ENCODE peak calls at places on chromosome 13, in eight cellular contexts. N is keratinocyte, H is H9, B is kidney, I is body of pancreas, A is tibial artery, O is fibroblast of lung, C is heart left ventricle. G is an unnamed sample.

GRCh38 chr13:74191036-74191809 is 57.0 kb upstream of the KLF12 start:
- DNase-seq in N (no peak), H (no peak), B (peak; percentile 53), I (no peak), A (no peak), O (peak; percentile 44), C (no peak), G (no peak)

GRCh38 chr13:44818428-44818827 is 170.8 kb downstream of the NUFIP1 start:
- DNase-seq in N (no peak), H (peak; percentile 53), B (no peak), I (no peak), A (no peak), O (no peak), C (no peak), G (no peak)

GRCh38 chr13:102555914-102556553 is 40.8 kb upstream of the TPP2 start:
- DNase-seq in N (peak; percentile 9), H (no peak), B (no peak), I (no peak), A (no peak), O (peak; percentile 21), C (no peak), G (no peak)

GRCh38 chr13:100234524-100235136 is 145.7 kb downstream of the PCCA start:
- DNase-seq in N (no peak), H (no peak), B (no peak), I (no peak), A (no peak), O (peak; percentile 67), C (no peak), G (no peak)

GRCh38 chr13:24147570-24147963 is 13.0 kb upstream of the SPATA13 start:
- DNase-seq in N (no peak), H (no peak), B (no peak), I (no peak), A (no peak), O (no peak), C (no peak), G (no peak)

GRCh38 chr13:45364876-45365557 is 24.0 kb upstream of the TPT1 start:
- DNase-seq in N (no peak), H (no peak), B (no peak), I (no peak), A (no peak), O (no peak), C (no peak), G (no peak)

GRCh38 chr13:40662866-40663265 is 3.6 kb downstream of the FOXO1 start:
- DNase-seq in N (no peak), H (no peak), B (no peak), I (no peak), A (no peak), O (no peak), C (no peak), G (no peak)

GRCh38 chr13:112842343-112842856 is 126.6 kb upstream of the MCF2L start:
- DNase-seq in N (no peak), H (peak; percentile 30), B (no peak), I (peak; percentile 30), A (peak; percentile 80), O (peak; percentile 33), C (no peak), G (peak; percentile 31)

GRCh38 chr13:81671103-81671502 is 1330.2 kb upstream of the SPRY2 start:
- DNase-seq in N (no peak), H (no peak), B (no peak), I (no peak), A (no peak), O (no peak), C (no peak), G (no peak)

GRCh38 chr13:90168953-90169352 is 1178.5 kb upstream of the MIR17HG start:
- DNase-seq in N (no peak), H (no peak), B (no peak), I (no peak), A (no peak), O (no peak), C (no peak), G (no peak)

GRCh38 chr13:66578305-66578704 is 651.8 kb downstream of the PCDH9 start:
- DNase-seq in N (no peak), H (no peak), B (no peak), I (no peak), A (no peak), O (peak; percentile 20), C (no peak), G (no peak)

GRCh38 chr13:113447596-113447995 is 5.7 kb downstream of the ADPRHL1 start:
- DNase-seq in N (no peak), H (no peak), B (peak; percentile 31), I (no peak), A (peak; percentile 35), O (no peak), C (no peak), G (no peak)

GRCh38 chr13:26280295-26280694 is 26.4 kb downstream of the CDK8 start:
- DNase-seq in N (peak; percentile 36), H (no peak), B (no peak), I (no peak), A (no peak), O (peak; percentile 88), C (no peak), G (no peak)

GRCh38 chr13:103803349-103803748 is 737.1 kb upstream of the SLC10A2 start:
- DNase-seq in N (no peak), H (no peak), B (no peak), I (no peak), A (no peak), O (no peak), C (no peak), G (no peak)

GRCh38 chr13:106865706-106866288 is 297.9 kb upstream of the ARGLU1 start:
- DNase-seq in N (no peak), H (no peak), B (no peak), I (no peak), A (no peak), O (no peak), C (no peak), G (no peak)

DNA sequence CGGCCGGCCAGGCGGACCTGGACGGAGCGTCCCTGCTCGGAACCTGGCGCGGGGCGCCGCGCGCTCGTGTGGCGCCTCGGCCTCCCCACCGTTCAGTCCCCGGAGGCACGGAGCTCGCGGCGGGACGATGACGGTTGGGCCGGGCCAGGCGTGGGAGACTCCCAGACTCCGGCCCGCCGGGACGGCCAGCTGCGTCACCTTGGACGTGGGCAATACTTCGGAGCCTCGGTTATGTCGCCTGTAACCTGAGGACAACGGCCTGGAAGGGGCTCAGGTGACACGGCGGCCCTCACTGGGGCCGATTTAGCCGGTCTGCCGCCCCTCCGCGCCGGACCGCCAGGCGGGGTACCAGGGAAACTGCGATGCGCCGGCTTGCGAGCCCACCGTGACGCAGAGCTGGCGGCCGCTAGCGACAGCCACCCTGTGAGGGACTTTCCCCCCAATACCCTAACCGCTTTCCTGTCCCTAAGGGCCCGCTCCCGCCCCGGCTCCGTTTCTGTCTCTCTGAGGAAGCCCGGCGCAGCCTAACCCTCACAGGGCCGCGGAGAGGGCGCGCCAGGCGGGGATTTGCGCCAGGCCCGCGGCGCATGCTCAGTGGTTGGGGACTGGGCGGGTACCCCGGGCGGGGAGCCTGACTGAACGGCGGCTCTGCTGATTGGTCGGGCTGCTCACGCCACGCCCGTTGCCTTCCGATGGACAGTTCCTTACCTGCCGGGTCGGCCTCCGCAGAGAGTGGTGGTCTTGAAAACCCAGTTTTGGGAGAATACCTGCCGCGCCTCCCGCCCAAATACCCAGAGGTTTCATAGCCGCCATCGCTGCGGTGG is 109.5 kb upstream of the DOCK9 start:
- DNase-seq in N (peak; percentile 23), H (peak; percentile 97), B (peak; percentile 96), I (peak; percentile 93), A (peak; percentile 95), O (peak; percentile 79), C (peak; percentile 95), G (peak; percentile 80)
- H3K27ac ChIP-seq in N (peak overlapping the region; percentile 83), H (no peak overlapping the region), B (peak overlapping the region; percentile 89), I (peak overlapping the region; percentile 97), A (peak overlapping the region; percentile 99), O (peak overlapping the region; percentile 30), C (peak overlapping the region; percentile 94), G (peak overlapping the region; percentile 96)

DNA sequence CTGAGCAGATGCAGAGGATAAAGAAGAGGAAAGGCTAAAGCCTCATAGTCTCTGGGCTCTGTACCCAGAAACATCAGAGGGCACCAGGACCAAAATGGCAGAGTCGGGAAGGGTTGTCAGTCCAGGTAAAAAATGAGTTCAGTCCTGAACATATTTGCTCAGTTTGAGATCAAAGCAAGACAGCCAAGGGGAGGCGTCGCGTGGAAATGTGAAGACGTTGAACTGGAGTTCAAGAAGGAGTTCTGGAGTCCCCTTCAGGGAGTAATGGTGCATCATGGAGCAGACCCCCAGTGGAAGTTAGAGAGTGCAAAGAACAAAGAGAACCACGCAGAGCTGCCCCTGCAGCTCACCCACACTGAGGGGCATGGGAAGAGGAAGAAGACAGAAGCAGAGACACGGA is 4.8 kb downstream of the COL4A1 start:
- DNase-seq in N (no peak), H (no peak), B (no peak), I (no peak), A (no peak), O (no peak), C (no peak), G (no peak)
- H3K27ac ChIP-seq in N (no peak overlapping the region), H (no peak overlapping the region), B (peak overlapping the region; percentile 77), I (peak overlapping the region; percentile 68), A (peak overlapping the region; percentile 99), O (peak overlapping the region; percentile 46), C (peak overlapping the region; percentile 54), G (peak overlapping the region; percentile 21)

GRCh38 chr13:48527955-48528354 is 4.9 kb downstream of the RCBTB2 start:
- DNase-seq in N (no peak), H (no peak), B (no peak), I (no peak), A (no peak), O (no peak), C (no peak), G (no peak)
- H3K27ac ChIP-seq in N (no peak overlapping the region), H (no peak overlapping the region), B (no peak overlapping the region), I (no peak overlapping the region), A (peak overlapping the region; percentile 8), O (no peak overlapping the region), C (peak overlapping the region; percentile 54), G (peak overlapping the region; percentile 26)

GRCh38 chr13:67772807-67773453 is 542.8 kb upstream of the PCDH9 start:
- DNase-seq in N (no peak), H (no peak), B (peak; percentile 59), I (no peak), A (no peak), O (no peak), C (peak; percentile 51), G (no peak)

GRCh38 chr13:67769987-67770341 is 539.8 kb upstream of the PCDH9 start:
- DNase-seq in N (no peak), H (no peak), B (no peak), I (no peak), A (no peak), O (no peak), C (no peak), G (no peak)

GRCh38 chr13:67769063-67769986 is 539.2 kb upstream of the PCDH9 start:
- DNase-seq in N (no peak), H (no peak), B (peak; percentile 51), I (no peak), A (no peak), O (no peak), C (peak; percentile 23), G (no peak)

GRCh38 chr13:67775359-67775758 is 545.2 kb upstream of the PCDH9 start:
- DNase-seq in N (no peak), H (no peak), B (no peak), I (no peak), A (no peak), O (no peak), C (no peak), G (no peak)

DNA sequence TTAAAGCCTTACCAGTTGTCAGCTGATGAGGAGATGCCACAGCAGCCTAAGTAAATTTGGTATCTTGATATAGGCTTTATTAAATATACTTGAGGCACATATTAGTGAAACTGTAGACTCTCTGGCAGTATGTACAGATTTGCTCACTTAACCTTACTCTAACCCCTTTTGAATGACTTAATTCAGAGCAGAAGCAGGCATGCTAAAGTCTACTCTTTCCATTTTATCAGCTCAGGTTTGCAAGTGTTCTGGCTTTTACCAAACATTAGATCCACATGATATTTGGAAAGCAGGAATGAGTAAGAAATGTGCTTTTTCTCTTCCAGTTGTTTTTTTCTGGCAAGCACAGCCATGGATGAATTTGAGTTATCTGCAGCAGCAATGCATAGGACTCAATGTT is 541.0 kb upstream of the PCDH9 start:
- DNase-seq in N (no peak), H (no peak), B (no peak), I (no peak), A (no peak), O (no peak), C (no peak), G (no peak)
- H3K27ac ChIP-seq in N (no peak overlapping the region), H (no peak overlapping the region), B (no peak overlapping the region), I (no peak overlapping the region), A (no peak overlapping the region), O (no peak overlapping the region), C (no peak overlapping the region), G (no peak overlapping the region)

G was measured in tibial nerve.